ENCODE peak calls at places on chromosomes 13 and 19, in four cellular contexts. B is stimulated activated CD4-positive, alpha-beta T cell treated with anti-CD3 and anti-CD28 coated beads, TNF-alpha, amount 100 ng/mL, for 1 hour; Z is activated T-helper 1 cell treated with anti-CD3 and anti-CD28 coated beads, Interleukin-2, amount 50 U/mL, for 16 hours; I is effector memory CD8-positive, alpha-beta T cell. L is an unnamed sample.

GRCh38 chr13:73018336-73018735 is 40.5 kb upstream of the KLF5 start:
- DNase-seq in B (no peak), Z (no peak), I (no peak), L (no peak)

GRCh38 chr19:23522431-23522830 is 127.2 kb upstream of the ZNF91 start:
- DNase-seq in Z (no peak), B (no peak), I (no peak), L (no peak)

GRCh38 chr19:44890366-44891015 is 563 bp upstream of the TOMM40 start:
- DNase-seq in Z (no peak), B (peak; percentile 99), I (peak; percentile 99), L (peak; percentile 100)

GRCh38 chr19:49952475-49952829 is 8.5 kb downstream of the SIGLEC11 start:
- DNase-seq in Z (no peak), B (no peak), I (no peak), L (no peak)

GRCh38 chr19:18294467-18294864 is 13.0 kb upstream of the JUND start:
- DNase-seq in Z (peak; percentile 82), B (peak; percentile 78), I (peak; percentile 87), L (peak; percentile 92)

GRCh38 chr13:27034678-27035111 is 136.9 kb downstream of the USP12 start:
- DNase-seq in I (no peak), Z (no peak), B (no peak), L (no peak)

GRCh38 chr19:53037101-53038097 is 7.1 kb upstream of the ERVV-2 start:
- DNase-seq in I (no peak), Z (no peak), B (no peak), L (no peak)

GRCh38 chr19:13022111-13022858 is 27.0 kb downstream of the NFIX start:
- DNase-seq in B (no peak), Z (no peak), I (no peak), L (no peak)